ENCODE peak calls at places on chromosomes 4 and X, in four cellular contexts. L is GM06990, A is neural progenitor cell, Q is Caco-2. E is an unnamed sample.

GRCh38 chrX:136176399-136176825 is 29.1 kb downstream of the FHL1 start:
- DNase-seq in Q (no peak), A (no peak), L (no peak), E (no peak)

GRCh38 chrX:104108955-104109354 is 3.4 kb upstream of the ZCCHC18 start:
- DNase-seq in A (no peak), L (no peak), Q (no peak), E (no peak)

GRCh38 chr4:140776551-140776950 is 20.4 kb upstream of the TBC1D9 start:
- DNase-seq in Q (no peak), A (no peak), L (no peak), E (no peak)

GRCh38 chr4:74038161-74039064 is at the start of gene CXCL3:
- DNase-seq in A (peak; percentile 84), Q (peak; percentile 71), L (peak; percentile 13), E (peak; percentile 45)

GRCh38 chr4:153541426-153542096 is 75.4 kb downstream of the TMEM131L start:
- DNase-seq in A (no peak), Q (no peak), L (no peak), E (no peak)

GRCh38 chrX:57929373-57929772 is 19.1 kb upstream of the ZXDA start:
- DNase-seq in Q (no peak), A (peak; percentile 18), L (no peak), E (no peak)

GRCh38 chr4:70703695-70704332 is 15.5 kb downstream of the UTP3 start:
- DNase-seq in Q (no peak), A (peak; percentile 64), L (no peak), E (no peak)

GRCh38 chrX:24204331-24204730 is 54.8 kb downstream of the ZFX start:
- DNase-seq in A (no peak), L (no peak), Q (no peak), E (no peak)

GRCh38 chr4:122591196-122591595 is 29.7 kb downstream of the IL21 start:
- DNase-seq in Q (no peak), L (no peak), A (no peak), E (no peak)

GRCh38 chrX:8607326-8607725 is 124.6 kb downstream of the ANOS1 start:
- DNase-seq in L (no peak), Q (no peak), A (no peak), E (no peak)

GRCh38 chrX:13966071-13966850 is 63.4 kb downstream of the GEMIN8 start:
- DNase-seq in L (no peak), A (no peak), Q (no peak), E (no peak)

GRCh38 chrX:74853255-74853654 is 72.0 kb downstream of the NEXMIF start:
- DNase-seq in Q (no peak), L (no peak), A (no peak), E (no peak)

GRCh38 chr4:88865466-88865865 is 167.8 kb upstream of the NAP1L5 start:
- DNase-seq in Q (no peak), A (no peak), L (no peak), E (no peak)

GRCh38 chr4:79364048-79364447 is 38.2 kb upstream of the NAA11 start:
- DNase-seq in Q (no peak), A (no peak), L (no peak), E (no peak)

GRCh38 chr4:677431-678293 is 3.3 kb downstream of the MYL5 start:
- DNase-seq in Q (no peak), A (no peak), L (no peak), E (no peak)

GRCh38 chr4:86595426-86595805 is 1.3 kb downstream of the PTPN13 start:
- DNase-seq in Q (no peak), A (peak; percentile 36), L (no peak), E (no peak)

GRCh38 chrX:105051364-105051763 is 169.1 kb downstream of the TEX13A start:
- DNase-seq in Q (no peak), L (no peak), A (no peak), E (no peak)

GRCh38 chr4:184267673-184268573 is 50.2 kb upstream of the ENPP6 start:
- DNase-seq in L (peak; percentile 87), A (no peak), Q (peak; percentile 50), E (no peak)

GRCh38 chrX:22060451-22060940 is 28.4 kb downstream of the PHEX start:
- DNase-seq in L (peak; percentile 46), Q (no peak), A (no peak), E (no peak)

GRCh38 chr4:128228778-128229457 is 58.7 kb downstream of the PGRMC2 start:
- DNase-seq in Q (no peak), L (no peak), A (no peak), E (no peak)

GRCh38 chr4:42570221-42570620 is 86.7 kb downstream of the ATP8A1 start:
- DNase-seq in A (peak; percentile 78), Q (no peak), L (no peak), E (no peak)

GRCh38 chr4:89056953-89057398 is at the start of gene FAM13A:
- DNase-seq in Q (peak; percentile 73), L (no peak), A (peak; percentile 97), E (peak; percentile 44)

GRCh38 chrX:67961516-67961915 is 417.7 kb downstream of the AR start:
- DNase-seq in L (no peak), Q (no peak), A (no peak), E (no peak)

GRCh38 chrX:8748855-8749254 is 16.9 kb upstream of the ANOS1 start:
- DNase-seq in L (no peak), A (peak; percentile 43), Q (no peak), E (no peak)

GRCh38 chr4:100106982-100107381 is 83.3 kb downstream of the DDIT4L start:
- DNase-seq in A (no peak), L (peak; percentile 33), Q (no peak), E (no peak)

GRCh38 chr4:114264877-114265291 is 285.4 kb upstream of the ARSJ start:
- DNase-seq in L (no peak), Q (no peak), A (no peak), E (no peak)

GRCh38 chr4:150973626-150974250 is 41.3 kb downstream of the LRBA start:
- DNase-seq in L (no peak), Q (no peak), A (no peak), E (no peak)

GRCh38 chr4:16794816-16795445 is 103.5 kb downstream of the LDB2 start:
- DNase-seq in A (peak; percentile 77), L (no peak), Q (peak; percentile 43), E (peak; percentile 53)

GRCh38 chr4:169249214-169249973 is 21.4 kb downstream of the SH3RF1 start:
- DNase-seq in L (no peak), A (no peak), Q (no peak), E (no peak)

GRCh38 chr4:142272452-142272851 is 573.6 kb downstream of the INPP4B start:
- DNase-seq in L (no peak), A (no peak), Q (no peak), E (no peak)

GRCh38 chr4:116664198-116664597 is 421.2 kb downstream of the TRAM1L1 start:
- DNase-seq in Q (no peak), L (no peak), A (peak; percentile 4), E (no peak)

GRCh38 chr4:116668190-116668589 is 417.2 kb downstream of the TRAM1L1 start:
- DNase-seq in A (peak; percentile 16), Q (no peak), L (no peak), E (no peak)
- TF ChIP-seq CTCF in A (peak; percentile 48), Q (no peak), L (no peak), E (no peak)

GRCh38 chrX:4560192-4560591 is 846.7 kb upstream of the PRKX start:
- DNase-seq in A (no peak), Q (no peak), L (no peak), E (no peak)
- TF ChIP-seq CTCF in A (no peak), Q (no peak), L (no peak), E (no peak)

DNA sequence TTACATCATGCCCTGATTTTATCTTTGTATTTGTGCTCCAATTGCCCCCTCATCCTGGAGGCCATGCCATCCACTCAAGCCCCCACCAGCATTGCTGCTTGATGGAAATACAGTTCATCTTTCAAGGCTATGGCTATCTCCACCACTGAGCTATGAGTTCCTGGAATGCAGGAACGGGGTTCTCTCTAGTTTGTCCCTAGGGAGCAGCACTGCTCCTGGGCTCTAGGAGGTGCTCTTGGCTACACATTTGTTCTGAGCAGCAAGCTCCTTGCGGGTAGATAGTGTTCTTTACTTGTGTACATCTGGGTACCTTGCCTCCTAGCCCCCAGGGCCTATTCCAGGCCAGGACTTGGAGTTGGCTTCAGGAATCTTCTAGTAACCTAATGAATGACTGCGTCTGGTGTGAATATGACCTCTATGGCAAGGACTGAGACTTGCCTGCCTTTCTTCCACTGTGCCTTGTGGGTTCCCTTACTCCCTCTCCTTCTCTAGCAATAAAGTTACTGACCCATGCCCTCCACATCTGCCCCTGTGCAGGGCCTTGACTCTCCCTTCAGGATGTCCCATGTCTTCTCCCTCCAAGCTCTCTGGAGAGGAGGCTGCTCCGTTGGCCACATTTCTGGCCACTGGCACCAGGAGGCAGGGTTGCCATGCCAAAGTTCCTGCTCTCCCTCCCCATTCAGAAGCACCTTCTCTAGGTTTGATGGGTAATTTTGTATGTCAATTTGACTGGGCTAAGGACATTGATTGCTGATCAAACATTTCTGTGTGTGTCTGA is 7.6 kb downstream of the CITED1 start:
- DNase-seq in L (no peak), A (peak; percentile 41), Q (no peak), E (no peak)
- TF ChIP-seq CTCF in L (peak; percentile 63), A (peak; percentile 43), Q (peak; percentile 20), E (no peak)

GRCh38 chr4:152352645-152353116 is 183.2 kb downstream of the FBXW7 start:
- DNase-seq in A (peak; percentile 85), Q (peak; percentile 71), L (peak; percentile 50), E (peak; percentile 23)

GRCh38 chr4:152359208-152360044 is 176.5 kb downstream of the FBXW7 start:
- DNase-seq in A (no peak), Q (no peak), L (peak; percentile 40), E (no peak)

GRCh38 chr4:152357206-152357605 is 178.7 kb downstream of the FBXW7 start:
- DNase-seq in A (no peak), L (no peak), Q (no peak), E (no peak)

GRCh38 chr4:152360045-152360410 is 175.9 kb downstream of the FBXW7 start:
- DNase-seq in A (no peak), L (peak; percentile 32), Q (no peak), E (no peak)

DNA sequence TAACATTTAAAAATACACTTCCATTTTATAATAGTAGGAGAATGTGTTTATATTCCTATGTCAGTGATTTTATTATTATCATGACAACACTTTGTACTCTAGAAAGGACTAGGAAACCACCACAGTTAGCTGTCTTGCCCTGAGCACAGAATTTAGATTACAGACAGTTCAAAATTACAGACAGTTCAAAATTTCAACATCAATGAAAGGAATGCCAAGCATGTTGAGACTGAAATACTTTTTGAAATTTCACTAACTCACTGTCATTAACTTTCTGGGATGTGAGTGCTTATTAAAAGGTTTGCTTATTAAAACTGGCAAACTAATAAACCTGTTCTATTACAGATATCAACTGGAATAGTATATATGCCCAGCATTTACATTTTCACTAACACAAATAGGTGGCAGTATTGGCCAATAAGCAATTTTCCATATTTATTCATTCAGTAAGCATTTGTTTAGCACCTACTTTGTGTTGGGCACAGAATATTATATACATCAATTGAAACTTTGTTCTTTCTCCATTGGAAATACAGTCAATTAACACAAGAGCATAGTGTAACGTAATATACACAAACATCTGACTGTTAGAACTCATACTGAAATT is 179.4 kb downstream of the FBXW7 start:
- DNase-seq in A (no peak), Q (no peak), L (no peak), E (no peak)
- TF ChIP-seq CTCF in A (no peak), Q (no peak), L (peak; percentile 1), E (no peak)

GRCh38 chrX:138150709-138151108 is 560.8 kb downstream of the FGF13 start:
- DNase-seq in A (no peak), L (no peak), Q (no peak), E (no peak)
- TF ChIP-seq CTCF in A (peak; percentile 30), L (peak; percentile 17), Q (no peak), E (no peak)

GRCh38 chrX:1912193-1912592 is 297.3 kb downstream of the ASMT start:
- DNase-seq in L (no peak), A (no peak), Q (no peak), E (no peak)
- TF ChIP-seq CTCF in L (no peak), A (no peak), Q (no peak), E (no peak)

E was measured in omental fat pad.